ENCODE peak calls at places on chromosomes 11 and 22, in ten cellular contexts. R is foreskin fibroblast; T is Jurkat, Clone E6-1; C is omental fat pad; Y is HTR-8/SVneo; A is cerebellum; H is astrocyte of the spinal cord; G is HCT116; V is putamen; K is brain pericyte. D is an unnamed sample.

GRCh38 chr22:30240541-30241417 is 5.8 kb downstream of the LIF start:
- DNase-seq in V (no peak), C (no peak), R (no peak), Y (no peak), G (no peak), H (no peak), K (no peak), A (no peak), T (no peak), D (no peak)

GRCh38 chr11:104003491-104003890 is 32.9 kb upstream of the DDI1 start:
- DNase-seq in T (no peak), H (peak; percentile 51), V (no peak), C (no peak), Y (no peak), G (no peak), R (peak; percentile 34), K (no peak), A (no peak), D (no peak)

GRCh38 chr22:30830907-30831306 is 136.2 kb downstream of the OSBP2 start:
- DNase-seq in H (peak; percentile 86), K (no peak), G (peak; percentile 81), V (no peak), R (peak; percentile 88), Y (peak; percentile 13), C (no peak), T (no peak), A (no peak), D (no peak)

GRCh38 chr11:81000334-81001100 is 1559.7 kb upstream of the TENM4 start:
- DNase-seq in Y (no peak), C (no peak), T (no peak), K (no peak), A (no peak), H (no peak), V (no peak), G (no peak), R (no peak), D (no peak)

GRCh38 chr11:115199501-115199900 is 304.7 kb downstream of the CADM1 start:
- DNase-seq in T (no peak), Y (no peak), C (no peak), A (no peak), R (no peak), G (no peak), K (no peak), V (no peak), H (peak; percentile 45), D (no peak)

GRCh38 chr11:62352355-62353336 is 15.4 kb downstream of the ASRGL1 start:
- DNase-seq in C (no peak), R (no peak), K (no peak), G (no peak), V (no peak), A (no peak), T (no peak), Y (no peak), H (no peak), D (no peak)

GRCh38 chr22:23276656-23277582 is 96.6 kb downstream of the BCR start:
- DNase-seq in R (no peak), A (no peak), K (no peak), C (no peak), G (no peak), H (no peak), T (no peak), V (no peak), Y (no peak), D (no peak)

GRCh38 chr11:19938051-19938856 is 222.0 kb downstream of the DBX1 start:
- DNase-seq in R (no peak), C (peak; percentile 39), H (peak; percentile 62), G (peak; percentile 36), A (peak; percentile 20), T (peak; percentile 14), Y (peak; percentile 61), K (no peak), V (no peak), D (no peak)

GRCh38 chr11:64276653-64277431 is 7.6 kb downstream of the BAD start:
- DNase-seq in A (peak; percentile 81), T (no peak), V (no peak), R (no peak), C (no peak), H (peak; percentile 30), G (no peak), Y (peak; percentile 23), K (no peak), D (no peak)

GRCh38 chr11:119347242-119347641 is 737 bp upstream of the MFRP start:
- DNase-seq in T (no peak), A (no peak), R (peak; percentile 60), V (no peak), H (no peak), K (no peak), C (no peak), Y (no peak), G (no peak), D (no peak)

GRCh38 chr11:123378096-123378495 is 52.0 kb upstream of the GRAMD1B start:
- DNase-seq in A (no peak), K (no peak), H (no peak), Y (no peak), G (no peak), T (no peak), R (no peak), V (no peak), C (no peak), D (no peak)

GRCh38 chr11:945986-946385 is 20.3 kb downstream of the AP2A2 start:
- DNase-seq in C (no peak), K (no peak), Y (no peak), T (no peak), R (no peak), H (peak; percentile 16), A (no peak), V (peak; percentile 72), G (no peak), D (no peak)

GRCh38 chr22:49188091-49188490 is 639.6 kb downstream of the BRD1 start:
- DNase-seq in A (no peak), H (no peak), V (peak; percentile 12), G (peak; percentile 33), K (no peak), Y (no peak), R (no peak), T (no peak), C (no peak), D (no peak)

GRCh38 chr22:30253205-30253852 is 6.8 kb upstream of the LIF start:
- DNase-seq in R (no peak), H (peak; percentile 66), K (no peak), V (peak; percentile 58), A (no peak), T (no peak), C (no peak), G (no peak), Y (no peak), D (no peak)

GRCh38 chr11:64314805-64315561 is 2.4 kb downstream of the TRMT112 start:
- DNase-seq in C (no peak), A (no peak), H (no peak), K (no peak), G (no peak), V (no peak), Y (no peak), T (no peak), R (no peak), D (no peak)

GRCh38 chr22:37228106-37229011 is 15.7 kb downstream of the RAC2 start:
- DNase-seq in G (peak; percentile 37), Y (no peak), K (no peak), A (no peak), H (peak; percentile 57), C (no peak), V (no peak), R (no peak), T (no peak), D (no peak)

GRCh38 chr22:42472671-42473070 is 40.5 kb upstream of the NFAM1 start:
- DNase-seq in G (no peak), T (no peak), A (no peak), Y (no peak), R (no peak), H (no peak), K (no peak), C (no peak), V (no peak), D (no peak)

GRCh38 chr11:110878513-110878912 is 166.3 kb upstream of the ARHGAP20 start:
- DNase-seq in H (peak; percentile 80), V (no peak), T (no peak), R (no peak), G (no peak), Y (no peak), K (no peak), C (no peak), A (no peak), D (no peak)

GRCh38 chr22:32677876-32678275 is 123.6 kb upstream of the TIMP3 start:
- DNase-seq in A (no peak), Y (no peak), T (no peak), G (no peak), V (no peak), H (no peak), C (no peak), R (no peak), K (no peak), D (no peak)

GRCh38 chr11:44624761-44625221 is 59.3 kb downstream of the CD82 start:
- DNase-seq in Y (no peak), C (peak; percentile 5), K (no peak), T (no peak), V (no peak), R (no peak), A (no peak), G (no peak), H (no peak), D (no peak)

GRCh38 chr11:128026596-128026995 is 560.8 kb downstream of the ETS1 start:
- DNase-seq in K (no peak), G (no peak), H (peak; percentile 89), C (no peak), V (no peak), Y (peak; percentile 40), T (no peak), R (peak; percentile 99), A (no peak), D (no peak)

GRCh38 chr11:119516060-119516459 is 93.1 kb upstream of the THY1 start:
- DNase-seq in T (no peak), K (no peak), H (no peak), V (no peak), Y (no peak), C (no peak), A (no peak), G (no peak), R (no peak), D (no peak)

GRCh38 chr11:3642071-3642951 is 519 bp upstream of the ART5 start:
- DNase-seq in V (no peak), R (peak; percentile 74), G (peak; percentile 72), H (peak; percentile 79), A (no peak), K (peak; percentile 40), Y (peak; percentile 85), C (peak; percentile 47), T (peak; percentile 54), D (peak; percentile 63)

GRCh38 chr11:75429902-75430691 is 2.9 kb downstream of the KLHL35 start:
- DNase-seq in V (peak; percentile 67), R (peak; percentile 73), K (no peak), H (peak; percentile 54), T (peak; percentile 46), G (no peak), C (no peak), Y (no peak), A (peak; percentile 57), D (no peak)

GRCh38 chr11:16924826-16925494 is 89.3 kb downstream of the PLEKHA7 start:
- DNase-seq in H (peak; percentile 59), V (no peak), G (peak; percentile 78), Y (peak; percentile 57), R (peak; percentile 17), C (peak; percentile 28), K (no peak), A (peak; percentile 15), T (no peak), D (peak; percentile 57)

GRCh38 chr11:86244063-86244521 is 461 bp upstream of the EED start:
- DNase-seq in V (peak; percentile 92), R (peak; percentile 77), C (peak; percentile 34), A (peak; percentile 90), K (no peak), H (no peak), G (peak; percentile 86), T (peak; percentile 89), Y (peak; percentile 92), D (peak; percentile 83)

GRCh38 chr11:97656356-97656755 is 1266.5 kb downstream of the JRKL start:
- DNase-seq in R (no peak), C (no peak), K (no peak), Y (no peak), H (no peak), G (no peak), V (no peak), A (no peak), T (no peak), D (no peak)

GRCh38 chr11:114291847-114292680 is 4.1 kb upstream of the NNMT start:
- DNase-seq in K (no peak), V (no peak), H (peak; percentile 90), A (no peak), C (no peak), Y (no peak), T (no peak), G (no peak), R (peak; percentile 67), D (no peak)